ENCODE peak calls at places on chromosomes 11 and 22, in eight cellular contexts. G, Q, R, X, N, S, V and J are unnamed samples.
A peak's percentile ranks its signal among the peaks of the same experiment; 100 is the strongest.

GRCh38 chr22:27987557-27987956 is 68.5 kb upstream of the PITPNB start:
- DNase-seq in R (no peak), N (no peak), X (no peak), G (peak; percentile 93), V (no peak), S (peak; percentile 6), Q (no peak), J (no peak)

GRCh38 chr11:120545813-120546212 is 34.3 kb downstream of the GRIK4 start:
- DNase-seq in S (no peak), V (no peak), N (no peak), Q (no peak), X (no peak), G (no peak), R (peak; percentile 60), J (no peak)

GRCh38 chr11:100776212-100776896 is 89.3 kb downstream of the ARHGAP42 start:
- DNase-seq in N (no peak), V (peak; percentile 55), X (no peak), Q (no peak), R (no peak), S (no peak), G (peak; percentile 4), J (peak; percentile 95)

GRCh38 chr11:58592760-58593472 is 14.1 kb downstream of the ZFP91 start:
- DNase-seq in N (no peak), G (no peak), R (peak; percentile 58), V (peak; percentile 67), S (no peak), X (no peak), Q (no peak), J (peak; percentile 15)

GRCh38 chr22:40322061-40322460 is 24.2 kb upstream of the ADSL start:
- DNase-seq in N (no peak), R (no peak), G (peak; percentile 50), V (no peak), S (no peak), Q (no peak), X (no peak), J (no peak)

GRCh38 chr22:40346178-40347064 is at the start of gene ADSL:
- DNase-seq in V (peak; percentile 88), X (peak; percentile 81), Q (peak; percentile 84), N (peak; percentile 85), R (peak; percentile 93), G (peak; percentile 79), S (peak; percentile 85), J (peak; percentile 72)

GRCh38 chr11:75576445-75577049 is 14.5 kb downstream of the SERPINH1 start:
- DNase-seq in S (peak; percentile 69), X (no peak), R (no peak), V (peak; percentile 70), Q (peak; percentile 69), N (no peak), G (peak; percentile 63), J (no peak)

GRCh38 chr11:112793416-112793815 is 167.8 kb upstream of the NCAM1 start:
- DNase-seq in X (no peak), Q (no peak), N (no peak), G (no peak), S (no peak), V (no peak), R (no peak), J (no peak)

GRCh38 chr11:2097356-2097997 is 41.7 kb downstream of the IGF2 start:
- DNase-seq in Q (peak; percentile 94), N (no peak), V (peak; percentile 59), R (no peak), X (no peak), S (peak; percentile 75), G (peak; percentile 82), J (no peak)

GRCh38 chr11:31340903-31341572 is 28.5 kb downstream of the DCDC1 start:
- DNase-seq in G (peak; percentile 41), S (no peak), R (peak; percentile 23), X (no peak), Q (no peak), V (peak; percentile 20), N (peak; percentile 11), J (no peak)

GRCh38 chr11:34002420-34002819 is 49.1 kb upstream of the CAPRIN1 start:
- DNase-seq in S (no peak), G (no peak), X (no peak), Q (no peak), R (no peak), N (no peak), V (peak; percentile 28), J (no peak)

GRCh38 chr11:70105369-70105754 is 27.2 kb downstream of the ANO1 start:
- DNase-seq in R (no peak), G (no peak), V (no peak), S (no peak), Q (no peak), X (no peak), N (no peak), J (no peak)

DNA sequence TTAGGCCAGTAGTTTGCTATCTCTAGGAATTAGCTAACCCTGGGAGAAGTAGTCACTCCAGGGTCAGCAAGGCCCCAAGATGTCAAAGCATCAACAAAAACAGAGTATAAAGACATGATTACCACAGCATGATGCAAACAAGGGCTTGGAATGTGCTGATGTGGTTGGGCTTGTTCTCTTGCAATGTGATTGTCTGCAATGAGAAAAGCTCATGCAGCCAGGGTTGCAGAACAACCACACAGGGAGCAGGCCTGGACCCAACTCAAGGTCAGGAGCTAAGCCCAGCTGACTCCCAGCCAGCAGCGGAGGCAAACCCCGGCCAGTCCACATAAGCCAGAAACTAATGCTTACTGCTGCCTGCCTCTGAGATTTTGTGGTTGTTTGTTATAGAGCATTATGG is 132.4 kb upstream of the ZC3H12C start:
- DNase-seq in V (peak; percentile 83), N (no peak), X (no peak), S (peak; percentile 51), G (peak; percentile 79), Q (peak; percentile 86), R (no peak), J (peak; percentile 63)
- H3K4me1 ChIP-seq in V (peaks cover 9% of the 10 kb centered on the region), N (no peaks in the 10 kb centered on the region), X (no peaks in the 10 kb centered on the region), S (no peaks in the 10 kb centered on the region), G (no peaks in the 10 kb centered on the region), Q (peaks cover 4% of the 10 kb centered on the region), R (no peaks in the 10 kb centered on the region), J (no peaks in the 10 kb centered on the region)

GRCh38 chr11:68266121-68266891 is 5.5 kb downstream of the C11orf24 start:
- DNase-seq in V (no peak), G (no peak), Q (no peak), X (no peak), S (no peak), N (no peak), R (no peak), J (no peak)

GRCh38 chr11:68269414-68270081 is 2.2 kb downstream of the C11orf24 start:
- DNase-seq in X (no peak), G (peak; percentile 92), Q (no peak), N (no peak), V (no peak), S (no peak), R (no peak), J (no peak)

GRCh38 chr11:68266936-68267880 is 4.6 kb downstream of the C11orf24 start:
- DNase-seq in R (no peak), Q (no peak), S (no peak), V (no peak), N (no peak), G (peak; percentile 17), X (no peak), J (no peak)

GRCh38 chr11:68270334-68271022 is 1.3 kb downstream of the C11orf24 start:
- DNase-seq in X (no peak), V (no peak), Q (no peak), G (no peak), R (no peak), S (no peak), N (no peak), J (no peak)

DNA sequence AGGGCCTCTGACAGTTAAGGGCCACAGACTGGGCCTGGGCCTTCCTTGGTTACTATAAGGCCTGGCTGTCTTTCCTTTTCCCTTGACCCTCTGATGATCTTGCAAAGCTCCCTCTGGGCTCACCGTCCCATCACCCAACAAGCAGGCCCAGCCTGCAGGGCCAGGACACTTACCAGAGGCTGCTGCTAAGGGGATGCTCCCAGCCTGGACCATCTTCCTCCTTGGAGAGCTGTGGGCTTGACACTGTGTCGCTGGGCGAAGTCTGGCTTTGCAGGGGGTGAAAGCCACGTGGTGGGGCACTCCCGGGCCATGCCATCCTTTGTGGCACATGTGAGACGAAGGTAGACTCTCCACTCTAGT is 3.9 kb downstream of the C11orf24 start:
- DNase-seq in V (no peak), S (no peak), G (no peak), X (no peak), R (no peak), Q (no peak), N (no peak), J (no peak)
- H3K27ac ChIP-seq in V (no peak overlapping the region), S (no peak overlapping the region), G (no peak overlapping the region), X (no peak overlapping the region), R (no peak overlapping the region), Q (no peak overlapping the region), N (no peak overlapping the region), J (no peak overlapping the region)

DNA sequence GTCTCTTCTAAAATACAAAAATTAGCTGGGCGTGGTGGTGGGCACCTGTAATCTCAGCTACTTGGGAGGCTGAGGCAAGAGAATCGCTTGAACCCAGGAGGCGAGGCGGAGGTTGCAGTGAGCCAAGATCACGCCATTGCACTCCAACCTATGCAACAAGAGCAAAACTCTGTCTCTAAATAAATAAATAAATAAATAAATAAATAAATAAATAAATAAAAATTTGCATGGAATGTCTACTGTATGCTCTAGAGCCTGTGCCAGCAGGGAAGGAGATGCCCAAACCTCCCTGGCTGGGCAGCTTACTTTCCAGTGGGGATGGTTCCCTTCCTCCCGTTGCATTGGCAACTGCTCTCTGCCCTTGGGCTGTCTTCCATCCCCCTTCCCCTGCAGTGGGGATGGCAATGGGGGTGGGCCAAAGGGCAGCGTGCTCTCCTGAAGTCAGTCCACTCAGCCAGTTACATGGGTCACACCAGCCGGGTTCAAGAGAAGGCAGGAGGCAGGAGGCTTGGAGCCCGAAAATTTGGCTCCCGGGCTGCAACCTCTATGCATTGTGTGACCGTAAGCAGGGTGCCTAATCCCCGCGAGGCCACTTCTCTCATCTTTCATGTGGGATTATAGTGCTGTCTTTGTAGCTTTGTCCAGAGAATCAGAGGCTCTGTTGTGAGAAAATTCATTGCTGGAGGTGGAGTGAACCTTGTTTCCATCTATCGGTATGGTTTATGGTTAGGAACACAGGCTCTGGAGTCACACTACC is 1.4 kb upstream of the LRRC10B start:
- DNase-seq in R (no peak), X (no peak), S (no peak), Q (no peak), G (no peak), N (no peak), V (no peak), J (no peak)
- H3K27me3 ChIP-seq in R (peaks cover 5% of the 10 kb centered on the region), X (peaks cover 35% of the 10 kb centered on the region), S (peaks cover 22% of the 10 kb centered on the region), Q (peaks cover 3% of the 10 kb centered on the region), G (peaks cover 73% of the 10 kb centered on the region), N (peaks cover 25% of the 10 kb centered on the region), V (no peaks in the 10 kb centered on the region), J (peaks cover 78% of the 10 kb centered on the region)

DNA sequence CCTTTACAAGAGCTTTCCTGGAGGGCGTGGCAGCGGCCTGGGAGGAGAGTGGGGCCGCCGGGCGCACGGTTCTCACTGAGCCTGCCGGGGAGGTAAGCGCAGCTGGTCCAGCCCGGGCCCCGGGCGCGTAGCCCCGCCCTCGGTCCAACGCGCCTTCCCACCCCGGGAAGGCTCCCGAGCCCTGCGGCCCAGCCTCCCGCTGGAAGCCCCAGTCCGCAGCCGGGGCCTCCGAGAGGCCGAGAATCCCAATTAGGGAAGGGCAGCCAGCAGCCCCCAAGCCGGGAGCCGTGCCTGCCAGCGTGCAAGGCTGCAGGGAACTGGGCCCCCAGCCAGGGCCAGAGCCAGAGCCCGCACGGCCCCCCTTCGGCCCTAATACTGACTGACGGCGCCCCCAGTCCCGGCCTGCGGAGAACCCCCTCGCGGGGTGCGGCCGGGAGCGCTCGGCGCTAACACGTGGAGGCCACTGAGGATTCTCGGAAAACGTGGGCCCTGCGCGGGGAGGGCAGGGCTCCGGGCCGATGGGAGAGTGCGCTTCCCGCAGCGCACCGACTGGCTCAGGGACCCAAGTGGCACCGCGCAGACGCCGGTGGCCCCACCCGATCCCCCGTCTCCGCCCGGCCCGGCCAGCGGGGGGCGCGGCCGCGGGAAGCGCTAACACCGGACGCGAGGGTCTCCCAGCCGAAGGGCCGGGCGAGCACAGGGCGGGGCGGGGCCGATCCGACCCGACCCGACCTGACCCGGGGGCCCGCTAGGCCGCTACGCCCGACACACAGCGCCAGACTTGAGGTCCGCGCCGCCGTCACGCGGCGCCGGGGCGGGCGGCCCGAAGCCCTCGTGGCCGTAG is 5.7 kb downstream of the ZFTA start:
- DNase-seq in G (no peak), V (peak; percentile 39), Q (peak; percentile 72), R (no peak), X (no peak), S (peak; percentile 23), N (no peak), J (no peak)
- H3K4me1 ChIP-seq in G (peaks cover 9% of the 10 kb centered on the region), V (peaks cover 45% of the 10 kb centered on the region), Q (peaks cover 17% of the 10 kb centered on the region), R (peaks cover 3% of the 10 kb centered on the region), X (no peaks in the 10 kb centered on the region), S (peaks cover 19% of the 10 kb centered on the region), N (peaks cover 8% of the 10 kb centered on the region), J (no peaks in the 10 kb centered on the region)